ENCODE peak calls at places on chromosomes 2 and 18, in five cellular contexts. B is GM23338; M is aorta; L is naive thymus-derived CD4-positive, alpha-beta T cell; E is fibroblast of lung. P is an unnamed sample.

GRCh38 chr2:46117379-46117778 is 179.8 kb upstream of the EPAS1 start:
- DNase-seq in E (peak), M (no peak), B (no peak), L (no peak), P (no peak)

GRCh38 chr2:168338292-168338691 is 90.9 kb upstream of the STK39 start:
- DNase-seq in M (no peak), B (peak), L (no peak), E (no peak), P (no peak)

GRCh38 chr2:62641410-62641843 is 64.1 kb upstream of the EHBP1 start:
- DNase-seq in M (no peak), E (peak), B (no peak), L (no peak), P (no peak)

GRCh38 chr18:49227456-49227855 is 233.0 kb downstream of the DYM start:
- DNase-seq in L (peak), B (no peak), M (no peak), E (no peak), P (no peak)

GRCh38 chr2:223854741-223855140 is 17.4 kb upstream of the AP1S3 start:
- DNase-seq in B (no peak), L (no peak), E (no peak), M (no peak), P (no peak)

GRCh38 chr2:240250985-240251847 is 110.8 kb upstream of the OTOS start:
- DNase-seq in E (peak), M (peak), B (peak), L (no peak), P (no peak)

GRCh38 chr2:186751078-186751477 is 57.2 kb downstream of the FAM171B start:
- DNase-seq in B (no peak), L (no peak), E (no peak), M (no peak), P (no peak)

GRCh38 chr18:68972176-68972575 is 174.3 kb downstream of the CCDC102B start:
- DNase-seq in B (no peak), E (no peak), L (no peak), M (no peak), P (no peak)

GRCh38 chr2:117832905-117833613 is 18.6 kb downstream of the DDX18 start:
- DNase-seq in L (peak), E (peak), M (no peak), B (peak), P (no peak)

GRCh38 chr18:24917767-24918166 is 434.2 kb downstream of the ZNF521 start:
- DNase-seq in L (no peak), M (no peak), B (no peak), E (no peak), P (no peak)

GRCh38 chr18:46322411-46322891 is 218.3 kb downstream of the HAUS1 start:
- DNase-seq in B (no peak), M (no peak), E (no peak), L (no peak), P (no peak)

GRCh38 chr18:13605901-13606300 is 120.5 kb downstream of the FAM210A start:
- DNase-seq in B (no peak), L (no peak), E (no peak), M (no peak), P (no peak)

GRCh38 chr2:200007291-200007690 is 51.9 kb downstream of the MAIP1 start:
- DNase-seq in L (no peak), M (no peak), B (no peak), E (no peak), P (no peak)

GRCh38 chr2:157751462-157752058 is 122.9 kb upstream of the ACVR1C start:
- DNase-seq in M (no peak), L (peak), E (peak), B (peak), P (no peak)

GRCh38 chr2:209344349-209344748 is 79.5 kb upstream of the MAP2 start:
- DNase-seq in B (no peak), E (no peak), M (no peak), L (no peak), P (no peak)

GRCh38 chr18:44792456-44793080 is 111.9 kb downstream of the SETBP1 start:
- DNase-seq in E (no peak), M (no peak), B (no peak), L (no peak), P (no peak)

GRCh38 chr18:820591-821170 is 8.6 kb upstream of the YES1 start:
- DNase-seq in M (no peak), L (no peak), B (no peak), E (no peak), P (no peak)

GRCh38 chr2:21469158-21469557 is 345.4 kb downstream of the TDRD15 start:
- DNase-seq in E (no peak), M (no peak), L (no peak), B (no peak), P (no peak)

GRCh38 chr18:26482567-26482966 is 65.8 kb downstream of the KCTD1 start:
- DNase-seq in B (peak), L (no peak), M (no peak), E (no peak), P (no peak)

GRCh38 chr2:203328735-203329549 is 748 bp downstream of the ABI2 start:
- DNase-seq in E (peak), L (no peak), M (peak), B (peak), P (peak)

GRCh38 chr2:110716959-110717645 is 15.3 kb upstream of the ACOXL start:
- DNase-seq in M (no peak), L (no peak), E (peak), B (no peak), P (no peak)

GRCh38 chr2:41937464-41937861 is 110.4 kb upstream of the PKDCC start:
- DNase-seq in B (peak), M (no peak), E (no peak), L (no peak), P (no peak)

GRCh38 chr2:75432761-75433361 is 127.9 kb downstream of the EVA1A start:
- DNase-seq in E (no peak), L (no peak), M (no peak), B (peak), P (no peak)

GRCh38 chr2:24329700-24330099 is 30.6 kb downstream of the ITSN2 start:
- DNase-seq in M (no peak), E (no peak), B (no peak), L (no peak), P (no peak)
- H3K27ac ChIP-seq in M (no peak), E (no peak), B (no peak), L (no peak), P (no peak)

GRCh38 chr2:237479747-237480146 is 7.3 kb upstream of the MLPH start:
- DNase-seq in B (no peak), M (no peak), E (no peak), L (no peak), P (no peak)
- H3K27ac ChIP-seq in B (no peak), M (no peak), E (no peak), L (no peak), P (no peak)

GRCh38 chr2:238786379-238786778 is 61.5 kb upstream of the TWIST2 start:
- DNase-seq in L (no peak), E (no peak), B (no peak), M (no peak), P (no peak)
- H3K27ac ChIP-seq in L (no peak), E (peak), B (no peak), M (no peak), P (no peak)

DNA sequence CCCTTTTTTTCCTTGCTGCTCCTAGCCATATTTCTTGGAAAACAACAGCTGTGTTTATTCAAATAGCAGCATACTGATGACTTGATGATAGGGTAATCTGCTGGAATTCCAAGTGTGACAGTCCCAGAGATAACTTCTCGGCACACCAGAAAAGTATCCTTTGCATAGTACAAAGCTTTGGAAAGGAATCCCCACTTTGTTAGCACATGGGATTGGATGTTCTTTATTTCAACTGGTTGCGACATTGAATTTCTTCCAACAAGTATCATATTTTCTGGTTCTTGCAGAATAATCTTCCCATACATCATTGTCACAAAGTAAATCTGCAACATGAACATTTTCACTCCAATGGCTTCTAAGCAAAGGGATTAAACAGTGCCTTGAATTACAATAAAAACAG is 445.8 kb upstream of the ACVR2A start:
- DNase-seq in B (no peak), L (no peak), E (peak), M (no peak), P (no peak)
- H3K27ac ChIP-seq in B (no peak), L (no peak), E (no peak), M (no peak), P (no peak)

DNA sequence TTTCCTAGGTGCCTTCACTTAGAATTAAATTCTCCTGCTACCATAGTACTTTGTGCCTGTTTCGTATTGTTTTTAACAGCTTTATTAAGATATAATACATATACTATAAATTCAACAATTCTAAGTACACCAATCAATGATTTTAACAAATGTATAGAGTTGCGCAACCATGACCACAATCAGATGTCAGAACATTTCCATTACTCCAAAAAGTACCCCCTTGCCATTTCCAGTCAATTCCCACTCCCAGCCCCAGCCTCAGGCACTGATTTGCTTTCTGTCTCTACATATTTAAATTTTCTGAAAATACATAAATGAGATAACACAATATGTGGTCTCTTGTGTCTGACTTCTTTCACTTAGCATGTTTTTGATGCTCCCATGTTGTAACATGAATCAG is 193.9 kb downstream of the FIGN start:
- DNase-seq in M (no peak), E (no peak), B (no peak), L (no peak), P (no peak)
- H3K27ac ChIP-seq in M (no peak), E (no peak), B (no peak), L (no peak), P (no peak)